ENCODE peak calls at places on chromosome 18, in eight cellular contexts. V is ELF-1, Q is kidney glomerular epithelial cell, Z is NCI-H1105, N is WTC11, U is NB4, B is psoas muscle, G is neural crest cell. W is an unnamed sample.

GRCh38 chr18:72762505-72763122 is 105.2 kb downstream of the NETO1 start:
- DNase-seq in G (peak; percentile 4), B (no peak), V (no peak), Q (peak; percentile 68), N (no peak), Z (peak; percentile 36), U (peak; percentile 60), W (peak; percentile 11)

GRCh38 chr18:56505293-56505692 is 133.1 kb downstream of the TXNL1 start:
- DNase-seq in B (no peak), Z (no peak), Q (no peak), V (no peak), N (no peak), G (no peak), U (no peak), W (no peak)

GRCh38 chr18:29154758-29155725 is 978.1 kb upstream of the CDH2 start:
- DNase-seq in G (no peak), B (no peak), Q (peak; percentile 76), U (no peak), V (no peak), Z (no peak), N (no peak), W (peak; percentile 5)

GRCh38 chr18:79874553-79875530 is 76.6 kb downstream of the SLC66A2 start:
- DNase-seq in V (no peak), N (no peak), Q (no peak), Z (no peak), U (no peak), G (no peak), B (no peak), W (no peak)

GRCh38 chr18:12048827-12049175 is 44.8 kb upstream of the ANKRD62 start:
- DNase-seq in G (no peak), Q (peak; percentile 36), B (no peak), U (no peak), N (no peak), V (no peak), Z (no peak), W (no peak)

GRCh38 chr18:3117493-3118192 is 102.1 kb downstream of the MYOM1 start:
- DNase-seq in V (no peak), B (no peak), N (no peak), G (no peak), Z (no peak), U (no peak), Q (no peak), W (no peak)

GRCh38 chr18:36745219-36745975 is 83.4 kb downstream of the TPGS2 start:
- DNase-seq in Z (no peak), N (no peak), Q (no peak), V (no peak), B (no peak), G (no peak), U (no peak), W (no peak)

GRCh38 chr18:48859311-48860275 is 91.2 kb downstream of the SMAD7 start:
- DNase-seq in V (peak; percentile 94), Q (no peak), B (peak; percentile 42), N (peak; percentile 49), G (peak; percentile 73), U (no peak), Z (no peak), W (no peak)

GRCh38 chr18:23178661-23179081 is 43.4 kb downstream of the CABLES1 start:
- DNase-seq in Z (no peak), V (no peak), U (no peak), G (no peak), B (no peak), Q (no peak), N (no peak), W (no peak)

GRCh38 chr18:73545497-73545896 is 602.1 kb downstream of the FBXO15 start:
- DNase-seq in B (no peak), N (no peak), Z (no peak), V (no peak), Q (no peak), G (no peak), U (no peak), W (no peak)

GRCh38 chr18:29531746-29532145 is 1354.8 kb upstream of the CDH2 start:
- DNase-seq in N (no peak), B (no peak), Z (no peak), U (no peak), G (no peak), Q (no peak), V (no peak), W (no peak)

GRCh38 chr18:78871631-78872030 is 108.0 kb upstream of the SALL3 start:
- DNase-seq in Z (no peak), N (no peak), U (no peak), V (no peak), B (no peak), Q (no peak), G (no peak), W (no peak)

GRCh38 chr18:7568426-7568825 is 1.3 kb downstream of the PTPRM start:
- DNase-seq in N (peak; percentile 70), Z (no peak), G (peak; percentile 66), U (no peak), B (peak; percentile 45), Q (no peak), V (peak; percentile 59), W (no peak)

GRCh38 chr18:70421471-70421870 is 132.6 kb downstream of the SOCS6 start:
- DNase-seq in Q (peak; percentile 39), B (no peak), Z (no peak), N (no peak), V (no peak), U (no peak), G (no peak), W (no peak)

GRCh38 chr18:24544141-24544498 is 83.7 kb downstream of the HRH4 start:
- DNase-seq in V (no peak), U (peak; percentile 36), G (no peak), B (no peak), Q (peak; percentile 64), Z (peak; percentile 22), N (no peak), W (no peak)

GRCh38 chr18:13452448-13452811 is 233.9 kb downstream of the LDLRAD4 start:
- DNase-seq in N (no peak), V (peak; percentile 58), G (no peak), Z (no peak), B (peak; percentile 43), Q (peak; percentile 62), U (no peak), W (no peak)

GRCh38 chr18:37207343-37207742 is 358.3 kb downstream of the CELF4 start:
- DNase-seq in N (no peak), B (no peak), Z (no peak), V (no peak), Q (no peak), G (no peak), U (no peak), W (no peak)

GRCh38 chr18:7618821-7619410 is 51.8 kb downstream of the PTPRM start:
- DNase-seq in G (no peak), V (no peak), N (no peak), U (no peak), Z (no peak), Q (no peak), B (no peak), W (no peak)

W was measured in NCI-H510A.